ENCODE peak calls at places on chromosome 1, in four cellular contexts. K is NCI-H1092; O is T47D; Z is activated CD4-positive, alpha-beta T cell treated with anti-CD3 and anti-CD28 coated beads, Interleukin-2, amount 50 U/mL, for 1 hour. L is an unnamed sample.

GRCh38 chr1:231770776-231771175 is 144.2 kb downstream of the DISC1 start:
- DNase-seq in K (no peak), O (no peak), Z (no peak), L (no peak)

GRCh38 chr1:12433323-12434053 is 184.5 kb downstream of the DHRS3 start:
- DNase-seq in K (peak), O (no peak), Z (no peak), L (peak)

GRCh38 chr1:231161711-231162299 is at the start of gene TRIM67:
- DNase-seq in K (peak), O (no peak), Z (no peak), L (no peak)

GRCh38 chr1:30039354-30040080 is 683.9 kb downstream of the MATN1 start:
- DNase-seq in K (no peak), O (no peak), Z (no peak), L (no peak)

GRCh38 chr1:61078611-61079010 is 3.8 kb upstream of the NFIA start:
- DNase-seq in K (no peak), O (no peak), Z (no peak), L (no peak)

GRCh38 chr1:109523706-109524105 is 14.2 kb upstream of the AMIGO1 start:
- DNase-seq in K (no peak), O (no peak), Z (no peak), L (no peak)

GRCh38 chr1:25568834-25569598 is 25.6 kb downstream of the LDLRAP1 start:
- DNase-seq in K (no peak), O (no peak), Z (no peak), L (peak)

GRCh38 chr1:193019442-193020026 is 39.6 kb downstream of the UCHL5 start:
- DNase-seq in K (peak), O (peak), Z (no peak), L (no peak)

L was measured in uterus.